ENCODE peak calls at places on chromosomes 12 and 14, in seven cellular contexts. N, I, J, B, V, S and P are unnamed samples.

GRCh38 chr12:69929125-69929524 is 104.1 kb downstream of the MYRFL start:
- DNase-seq in N (no peak), I (no peak), J (no peak), B (no peak), V (peak; percentile 61), S (no peak), P (no peak)

GRCh38 chr14:61322799-61323290 is 1.5 kb downstream of the PRKCH start:
- DNase-seq in N (peak; percentile 5), I (no peak), J (no peak), B (peak; percentile 2), V (peak; percentile 66), S (no peak), P (no peak)

GRCh38 chr12:106345739-106346138 is 11.8 kb upstream of the POLR3B start:
- DNase-seq in N (peak; percentile 29), I (no peak), J (no peak), B (peak; percentile 40), V (peak; percentile 51), S (no peak), P (peak; percentile 51)

GRCh38 chr14:20435454-20436362 is at the start of gene KLHL33:
- DNase-seq in N (no peak), I (no peak), J (no peak), B (no peak), V (no peak), S (no peak), P (no peak)

GRCh38 chr12:57456145-57456700 is 1.1 kb downstream of the INHBE start:
- DNase-seq in N (peak; percentile 53), I (no peak), J (no peak), B (peak; percentile 44), V (no peak), S (no peak), P (no peak)

GRCh38 chr12:29232086-29232485 is 83.0 kb downstream of the FAR2 start:
- DNase-seq in N (no peak), I (no peak), J (no peak), B (no peak), V (no peak), S (no peak), P (no peak)

GRCh38 chr14:103854017-103854808 is 6.8 kb upstream of the PPP1R13B start:
- DNase-seq in N (no peak), I (no peak), J (no peak), B (no peak), V (no peak), S (no peak), P (peak; percentile 18)

GRCh38 chr12:92905811-92906554 is 23.1 kb downstream of the EEA1 start:
- DNase-seq in N (no peak), I (no peak), J (no peak), B (peak; percentile 36), V (no peak), S (no peak), P (no peak)

GRCh38 chr14:24273422-24273998 is 2.1 kb upstream of the RABGGTA start:
- DNase-seq in N (peak; percentile 32), I (no peak), J (no peak), B (no peak), V (no peak), S (no peak), P (no peak)

GRCh38 chr14:101372894-101373640 is 188.2 kb upstream of the DIO3 start:
- DNase-seq in N (no peak), I (no peak), J (no peak), B (no peak), V (no peak), S (no peak), P (no peak)

GRCh38 chr12:80709811-80710726 is 2.6 kb downstream of the MYF6 start:
- DNase-seq in N (no peak), I (no peak), J (no peak), B (no peak), V (peak; percentile 4), S (no peak), P (no peak)

GRCh38 chr12:126430921-126431320 is 1365.7 kb downstream of the AACS start:
- DNase-seq in N (no peak), I (no peak), J (no peak), B (no peak), V (no peak), S (no peak), P (no peak)

GRCh38 chr12:103807561-103808238 is 33.3 kb downstream of the NT5DC3 start:
- DNase-seq in N (no peak), I (no peak), J (no peak), B (no peak), V (no peak), S (no peak), P (no peak)

GRCh38 chr12:57088442-57089258 is at the start of gene NAB2:
- DNase-seq in N (peak; percentile 89), I (peak; percentile 97), J (peak; percentile 97), B (peak; percentile 97), V (peak; percentile 85), S (peak; percentile 96), P (peak; percentile 99)

GRCh38 chr14:87430810-87431209 is 562.2 kb downstream of the GALC start:
- DNase-seq in N (peak; percentile 1), I (no peak), J (no peak), B (peak; percentile 75), V (no peak), S (no peak), P (no peak)

GRCh38 chr14:67557118-67557517 is 24.0 kb downstream of the PLEKHH1 start:
- DNase-seq in N (no peak), I (no peak), J (no peak), B (peak; percentile 22), V (no peak), S (no peak), P (no peak)

GRCh38 chr14:34792593-34792992 is 78.2 kb upstream of the CFL2 start:
- DNase-seq in N (no peak), I (no peak), J (no peak), B (no peak), V (no peak), S (no peak), P (no peak)

DNA sequence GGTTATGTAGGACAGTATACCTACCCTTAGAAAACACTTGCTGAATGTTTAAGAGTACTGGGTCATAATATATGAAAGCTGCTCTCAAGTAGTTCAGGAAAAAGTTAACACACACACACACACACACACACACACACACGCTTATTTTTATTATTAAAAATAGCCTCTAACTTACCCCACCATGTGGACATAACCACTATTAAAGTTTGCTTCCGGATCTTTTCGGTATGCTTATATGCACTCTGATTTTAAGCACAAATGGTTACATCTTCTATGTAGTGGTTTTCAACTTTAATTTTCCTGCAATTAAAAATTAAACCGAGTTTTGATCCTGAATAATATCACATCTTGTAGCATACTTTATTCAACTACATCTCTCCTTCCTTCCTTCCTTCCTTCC is 84.9 kb upstream of the TRAF3 start:
- DNase-seq in N (no peak), I (no peak), J (no peak), B (no peak), V (no peak), S (no peak), P (no peak)
- H3K4me3 ChIP-seq in N (no peak overlapping the region), I (no peak overlapping the region), J (no peak overlapping the region), B (no peak overlapping the region), V (no peak overlapping the region), S (no peak overlapping the region), P (no peak overlapping the region)

DNA sequence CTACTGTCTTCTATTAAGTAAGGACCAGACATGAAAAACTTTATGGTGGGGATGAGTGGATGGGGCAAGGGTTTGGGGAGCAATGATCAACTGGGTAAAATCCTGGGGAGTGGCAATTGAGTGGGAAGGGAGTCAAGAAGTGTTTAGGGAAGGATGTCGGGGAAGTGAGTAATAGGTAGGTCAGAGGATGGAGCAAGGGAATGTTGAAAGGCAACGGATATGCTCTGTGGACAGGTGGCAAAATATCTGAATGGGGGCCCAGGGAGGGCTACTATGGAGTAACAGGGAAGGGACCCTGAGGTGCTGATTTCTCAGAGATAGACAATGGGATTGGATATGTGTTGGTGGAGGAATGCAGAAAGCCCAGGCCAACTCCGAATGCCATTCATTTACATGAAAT is 21.4 kb upstream of the FOS start:
- DNase-seq in N (no peak), I (no peak), J (no peak), B (peak; percentile 37), V (no peak), S (no peak), P (no peak)
- TF ChIP-seq POLR2A in N (no peak), I (no peak), J (no peak), B (no peak), V (no peak), S (no peak), P (no peak)

DNA sequence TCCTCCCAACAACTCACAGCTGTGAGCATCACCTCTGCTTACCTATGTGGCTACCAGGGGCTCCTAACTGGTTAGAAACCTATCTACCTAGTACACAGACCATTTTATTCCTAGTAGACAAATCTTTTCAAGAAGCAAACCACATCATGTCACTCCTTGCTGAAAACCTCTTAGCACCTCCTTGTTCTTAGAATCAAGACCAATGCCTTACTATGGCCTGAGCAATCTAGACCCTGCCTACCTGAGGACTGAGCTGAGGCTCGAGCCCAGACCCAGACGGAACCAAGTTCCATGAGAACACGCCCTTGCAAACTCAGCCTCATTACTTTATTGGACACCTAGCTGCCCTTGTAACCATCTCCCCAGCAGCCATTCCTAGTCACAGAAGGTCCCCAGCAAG is 32.6 kb downstream of the CMKLR1 start:
- DNase-seq in N (no peak), I (no peak), J (no peak), B (no peak), V (no peak), S (no peak), P (no peak)
- H3K4me1 ChIP-seq in N (peaks cover 13% of the 10 kb centered on the region), I (peaks cover 17% of the 10 kb centered on the region), J (peaks cover 20% of the 10 kb centered on the region), B (no peaks in the 10 kb centered on the region), V (peaks cover 12% of the 10 kb centered on the region), S (no peaks in the 10 kb centered on the region), P (no peaks in the 10 kb centered on the region)

GRCh38 chr12:125183187-125184067 is 118.2 kb downstream of the AACS start:
- DNase-seq in N (peak; percentile 94), I (peak; percentile 72), J (peak; percentile 38), B (peak; percentile 66), V (peak; percentile 45), S (peak; percentile 62), P (peak; percentile 82)

GRCh38 chr12:125185311-125185739 is 120.1 kb downstream of the AACS start:
- DNase-seq in N (no peak), I (no peak), J (no peak), B (no peak), V (no peak), S (no peak), P (no peak)

GRCh38 chr12:125185740-125186470 is 120.7 kb downstream of the AACS start:
- DNase-seq in N (peak; percentile 65), I (no peak), J (no peak), B (peak; percentile 44), V (peak; percentile 49), S (no peak), P (peak; percentile 86)

GRCh38 chr12:125186471-125187147 is 121.4 kb downstream of the AACS start:
- DNase-seq in N (no peak), I (no peak), J (no peak), B (no peak), V (no peak), S (no peak), P (no peak)

DNA sequence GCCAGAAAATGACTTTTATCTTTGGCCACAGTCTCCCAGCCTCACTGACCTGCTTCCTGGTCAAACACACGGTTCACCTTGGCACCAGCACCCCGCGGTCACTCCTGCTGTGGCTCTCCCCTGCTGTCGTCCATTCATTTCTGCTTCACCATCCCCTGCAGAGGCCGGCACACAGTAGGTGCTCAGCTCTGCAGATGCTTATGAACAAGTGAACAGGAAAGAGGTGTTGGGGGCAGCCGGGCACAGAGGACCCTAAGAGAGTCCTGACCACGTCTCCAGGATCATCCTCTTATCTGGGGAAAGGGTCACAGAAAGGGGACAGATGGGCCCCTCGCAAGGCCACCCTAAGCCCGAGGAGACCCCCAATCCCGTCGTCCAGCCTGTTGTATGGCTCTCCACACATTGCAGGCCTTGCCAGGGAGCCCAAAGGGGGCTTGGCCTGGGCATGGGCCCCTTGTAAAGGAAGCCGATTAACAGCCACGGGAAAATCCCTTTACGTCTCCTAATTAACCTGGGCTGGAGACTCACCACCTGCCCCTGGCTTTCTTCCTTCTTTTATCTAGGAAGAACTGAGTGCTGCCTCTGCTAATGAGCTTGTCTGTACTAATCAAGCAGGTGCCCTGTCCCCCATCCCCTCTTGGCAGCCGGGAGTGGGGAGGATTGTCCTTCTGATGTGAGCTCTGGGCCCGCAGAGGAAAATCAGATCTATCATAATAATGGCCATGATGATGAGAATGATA is 119.1 kb downstream of the AACS start:
- DNase-seq in N (no peak), I (no peak), J (no peak), B (no peak), V (no peak), S (no peak), P (no peak)
- H3K4me3 ChIP-seq in N (no peak overlapping the region), I (no peak overlapping the region), J (no peak overlapping the region), B (no peak overlapping the region), V (no peak overlapping the region), S (no peak overlapping the region), P (no peak overlapping the region)